ENCODE peak calls at places on chromosome 4, in ten cellular contexts. E, A, S, N, R, X, G, U, H and V are unnamed samples.

GRCh38 chr4:165199286-165199685 is 8.1 kb upstream of the KLHL2 start:
- DNase-seq in E (no peak), A (no peak), S (no peak), N (no peak), R (no peak), X (no peak), G (no peak), U (no peak), H (no peak), V (no peak)

GRCh38 chr4:47686294-47686872 is 151.5 kb downstream of the CORIN start:
- DNase-seq in E (peak; percentile 58), A (peak; percentile 48), S (peak; percentile 71), N (peak; percentile 8), R (peak; percentile 92), X (peak; percentile 53), G (peak; percentile 58), U (peak; percentile 48), H (peak; percentile 57), V (peak; percentile 9)

GRCh38 chr4:120633810-120634209 is 288.7 kb downstream of the PRDM5 start:
- DNase-seq in E (no peak), A (no peak), S (no peak), N (no peak), R (no peak), X (peak; percentile 31), G (peak; percentile 25), U (no peak), H (no peak), V (no peak)

GRCh38 chr4:24799196-24799543 is 3.8 kb downstream of the SOD3 start:
- DNase-seq in E (no peak), A (no peak), S (no peak), N (no peak), R (no peak), X (no peak), G (no peak), U (no peak), H (no peak), V (no peak)

GRCh38 chr4:149885896-149886295 is 70.3 kb upstream of the IQCM start:
- DNase-seq in E (no peak), A (no peak), S (no peak), N (no peak), R (no peak), X (peak; percentile 90), G (peak; percentile 53), U (no peak), H (no peak), V (no peak)

GRCh38 chr4:139606600-139607301 is 50.7 kb upstream of the SETD7 start:
- DNase-seq in E (no peak), A (no peak), S (no peak), N (no peak), R (no peak), X (peak; percentile 61), G (peak; percentile 82), U (peak; percentile 12), H (no peak), V (no peak)

GRCh38 chr4:172147702-172148101 is 334.5 kb downstream of the GALNTL6 start:
- DNase-seq in E (no peak), A (no peak), S (peak; percentile 3), N (peak; percentile 41), R (no peak), X (peak; percentile 52), G (peak; percentile 12), U (no peak), H (no peak), V (no peak)

GRCh38 chr4:161696957-161697356 is 466.8 kb downstream of the FSTL5 start:
- DNase-seq in E (no peak), A (no peak), S (peak; percentile 23), N (no peak), R (no peak), X (no peak), G (no peak), U (no peak), H (no peak), V (no peak)

GRCh38 chr4:677431-678293 is 3.3 kb downstream of the MYL5 start:
- DNase-seq in E (no peak), A (no peak), S (no peak), N (no peak), R (no peak), X (no peak), G (peak; percentile 37), U (no peak), H (no peak), V (no peak)